ENCODE peak calls at places on chromosome 4, in four cellular contexts. M is tibial artery, N is upper lobe of left lung, K is uterus. D is an unnamed sample.

GRCh38 chr4:87179751-87180150 is 40.7 kb downstream of the KLHL8 start:
- DNase-seq in M (no peak), N (no peak), K (no peak), D (no peak)

GRCh38 chr4:8920969-8921368 is 49.3 kb upstream of the HMX1 start:
- DNase-seq in M (peak; percentile 55), N (no peak), K (no peak), D (no peak)

GRCh38 chr4:139665690-139666529 is at the start of gene MGST2:
- DNase-seq in M (peak; percentile 86), N (peak; percentile 37), K (peak; percentile 76), D (peak; percentile 73)

GRCh38 chr4:151324449-151325319 is 721 bp downstream of the SH3D19 start:
- DNase-seq in M (peak; percentile 71), N (peak; percentile 80), K (peak; percentile 57), D (peak; percentile 38)

GRCh38 chr4:182143086-182143821 is 99.9 kb upstream of the TENM3 start:
- DNase-seq in M (no peak), N (no peak), K (no peak), D (peak; percentile 63)

GRCh38 chr4:1759818-1760223 is 33.3 kb upstream of the FGFR3 start:
- DNase-seq in M (no peak), N (no peak), K (no peak), D (no peak)

GRCh38 chr4:101205878-101206277 is 141.4 kb downstream of the PPP3CA start:
- DNase-seq in M (no peak), N (no peak), K (no peak), D (no peak)

GRCh38 chr4:10677796-10678497 is 6.6 kb downstream of the CLNK start:
- DNase-seq in M (no peak), N (no peak), K (no peak), D (no peak)

GRCh38 chr4:53937918-53938317 is 126.5 kb downstream of the CHIC2 start:
- DNase-seq in M (no peak), N (no peak), K (peak; percentile 43), D (no peak)

GRCh38 chr4:86626066-86626465 is 32.0 kb downstream of the PTPN13 start:
- DNase-seq in M (no peak), N (no peak), K (no peak), D (no peak)

GRCh38 chr4:174036563-174036962 is 246.9 kb downstream of the FBXO8 start:
- DNase-seq in M (no peak), N (no peak), K (no peak), D (no peak)